ENCODE peak calls at places on chromosome 4, in four cellular contexts. One of them, this sample, is unnamed.

GRCh38 chr4:180134116-180134866 is 2108.9 kb upstream of the TENM3 start:
- DNase-seq in endothelial cell of umbilical vein: no peak
- DNase-seq in H1: no peak
- DNase-seq in HepG2: no peak
- DNase-seq in this sample: no peak

GRCh38 chr4:99655315-99656081 is 2.1 kb downstream of the C4orf54 start:
- DNase-seq in HepG2: no peak
- DNase-seq in endothelial cell of umbilical vein: peak; percentile 3
- DNase-seq in H1: no peak
- DNase-seq in this sample: no peak

GRCh38 chr4:67087897-67088296 is 457.4 kb downstream of the CENPC start:
- DNase-seq in endothelial cell of umbilical vein: peak; percentile 38
- DNase-seq in H1: peak; percentile 10
- DNase-seq in HepG2: peak; percentile 27
- DNase-seq in this sample: no peak

GRCh38 chr4:94325835-94326234 is 16.8 kb downstream of the HPGDS start:
- DNase-seq in HepG2: no peak
- DNase-seq in endothelial cell of umbilical vein: no peak
- DNase-seq in H1: no peak
- DNase-seq in this sample: no peak

GRCh38 chr4:101232074-101232776 is 115.1 kb downstream of the PPP3CA start:
- DNase-seq in H1: no peak
- DNase-seq in endothelial cell of umbilical vein: peak; percentile 76
- DNase-seq in HepG2: no peak
- DNase-seq in this sample: peak; percentile 73

GRCh38 chr4:122364700-122365404 is 14.0 kb upstream of the ADAD1 start:
- DNase-seq in H1: no peak
- DNase-seq in endothelial cell of umbilical vein: no peak
- DNase-seq in HepG2: peak; percentile 58
- DNase-seq in this sample: no peak

GRCh38 chr4:142408003-142408441 is 438.1 kb downstream of the INPP4B start:
- DNase-seq in endothelial cell of umbilical vein: peak; percentile 55
- DNase-seq in H1: no peak
- DNase-seq in HepG2: no peak
- DNase-seq in this sample: no peak

GRCh38 chr4:79209822-79210635 is 115.8 kb downstream of the NAA11 start:
- DNase-seq in endothelial cell of umbilical vein: peak; percentile 74
- DNase-seq in HepG2: peak; percentile 65
- DNase-seq in H1: no peak
- DNase-seq in this sample: peak; percentile 93

GRCh38 chr4:105944535-105944934 is 49.3 kb downstream of the NPNT start:
- DNase-seq in H1: no peak
- DNase-seq in HepG2: no peak
- DNase-seq in endothelial cell of umbilical vein: no peak
- DNase-seq in this sample: no peak

GRCh38 chr4:71377561-71377960 is 38.7 kb downstream of the SLC4A4 start:
- DNase-seq in endothelial cell of umbilical vein: peak; percentile 13
- DNase-seq in H1: no peak
- DNase-seq in HepG2: no peak
- DNase-seq in this sample: no peak

GRCh38 chr4:95640337-95640736 is 91.6 kb upstream of the UNC5C start:
- DNase-seq in HepG2: no peak
- DNase-seq in H1: no peak
- DNase-seq in endothelial cell of umbilical vein: no peak
- DNase-seq in this sample: no peak

GRCh38 chr4:110062166-110062565 is 136.2 kb downstream of the ELOVL6 start:
- DNase-seq in endothelial cell of umbilical vein: no peak
- DNase-seq in H1: no peak
- DNase-seq in HepG2: no peak
- DNase-seq in this sample: no peak

DNA sequence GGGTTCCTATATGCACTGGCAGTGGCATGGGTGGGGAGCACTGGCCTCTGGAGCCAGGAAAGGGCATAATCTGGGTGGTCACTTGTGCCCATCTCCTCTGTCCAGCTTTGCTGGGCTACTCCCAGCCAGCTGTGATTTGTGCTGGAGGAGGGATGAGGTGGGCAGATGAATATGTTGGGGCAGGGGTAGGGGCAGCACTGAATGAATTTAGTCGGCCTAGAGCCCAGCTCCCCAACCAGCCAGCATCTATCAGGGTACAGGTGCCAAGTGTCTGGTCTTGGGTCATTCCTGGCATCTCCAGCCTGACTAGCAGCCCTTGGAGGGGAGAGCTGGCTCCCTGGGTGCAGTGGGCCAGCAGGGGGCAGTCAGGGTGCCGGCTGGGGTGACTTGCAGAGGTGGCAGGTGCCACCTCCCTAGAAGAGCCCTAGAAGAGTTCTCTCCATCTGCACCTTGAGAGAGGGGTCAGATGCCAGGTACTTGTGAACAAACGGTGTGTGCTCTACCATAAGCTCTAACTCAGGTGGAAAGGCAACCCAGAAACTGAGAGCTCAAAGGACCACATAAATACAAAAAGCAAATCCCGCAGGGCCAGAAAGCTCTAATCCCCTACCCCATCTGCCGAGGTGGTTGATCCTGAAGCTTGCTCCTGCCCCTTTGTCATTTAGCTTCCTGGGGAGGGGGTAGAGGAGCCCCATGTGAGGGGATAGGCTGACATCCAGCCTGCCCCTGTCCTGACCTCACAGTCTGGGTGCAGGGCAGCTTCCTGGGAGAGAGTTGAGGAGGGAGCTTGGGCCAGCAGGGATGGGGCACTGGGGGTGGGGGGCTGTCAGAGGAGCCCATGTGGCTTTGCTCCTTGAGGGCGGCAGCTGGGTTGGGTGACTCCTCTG is 2.2 kb downstream of the SORCS2 start:
- DNase-seq in endothelial cell of umbilical vein: no peak
- DNase-seq in H1: no peak
- DNase-seq in HepG2: no peak
- DNase-seq in this sample: no peak
- TF ChIP-seq EZH2 in endothelial cell of umbilical vein: no peak
- TF ChIP-seq EZH2 in H1: no peak
- TF ChIP-seq EZH2 in HepG2: no peak
- TF ChIP-seq EZH2 in this sample: no peak

DNA sequence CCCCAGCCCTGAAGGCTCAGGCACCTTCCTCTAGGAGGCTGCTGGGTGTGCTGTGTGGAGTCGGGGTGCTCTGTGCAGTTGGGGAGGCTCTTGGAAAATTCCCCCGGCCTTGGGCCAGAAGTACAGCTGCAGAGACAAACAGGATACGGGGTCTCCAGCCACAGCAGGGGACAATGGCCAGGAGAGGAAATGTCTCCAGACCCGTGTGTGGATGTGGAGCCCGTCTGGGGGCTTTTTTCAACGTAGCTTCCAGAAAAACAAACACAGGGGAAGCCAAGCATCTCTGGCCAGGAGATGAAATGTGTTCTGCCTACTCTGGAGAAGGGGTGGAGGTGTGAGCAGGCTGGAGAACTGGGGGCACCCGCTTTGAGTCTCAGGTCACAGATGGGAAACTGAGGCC is 3.7 kb upstream of the SH3TC1 start:
- DNase-seq in HepG2: no peak
- DNase-seq in H1: no peak
- DNase-seq in endothelial cell of umbilical vein: peak; percentile 79
- DNase-seq in this sample: no peak
- H3K9ac ChIP-seq in HepG2: no peak overlapping the region
- H3K9ac ChIP-seq in H1: no peak overlapping the region
- H3K9ac ChIP-seq in endothelial cell of umbilical vein: no peak overlapping the region
- H3K9ac ChIP-seq in this sample: no peak overlapping the region

GRCh38 chr4:174457468-174457867 is 64.8 kb downstream of the HPGD start:
- DNase-seq in endothelial cell of umbilical vein: no peak
- DNase-seq in H1: no peak
- DNase-seq in HepG2: no peak
- DNase-seq in this sample: no peak
- TF ChIP-seq POLR2AphosphoS5 in endothelial cell of umbilical vein: no peak
- TF ChIP-seq POLR2AphosphoS5 in H1: no peak
- TF ChIP-seq POLR2AphosphoS5 in HepG2: no peak
- TF ChIP-seq POLR2AphosphoS5 in this sample: no peak

GRCh38 chr4:2041234-2042130 is 17.6 kb upstream of the NAT8L start:
- DNase-seq in endothelial cell of umbilical vein: peak; percentile 66
- DNase-seq in H1: peak; percentile 70
- DNase-seq in HepG2: peak; percentile 55
- DNase-seq in this sample: no peak
- TF ChIP-seq EZH2 in endothelial cell of umbilical vein: peak; percentile 91
- TF ChIP-seq EZH2 in H1: peak; percentile 55
- TF ChIP-seq EZH2 in HepG2: peak; percentile 94
- TF ChIP-seq EZH2 in this sample: no peak

DNA sequence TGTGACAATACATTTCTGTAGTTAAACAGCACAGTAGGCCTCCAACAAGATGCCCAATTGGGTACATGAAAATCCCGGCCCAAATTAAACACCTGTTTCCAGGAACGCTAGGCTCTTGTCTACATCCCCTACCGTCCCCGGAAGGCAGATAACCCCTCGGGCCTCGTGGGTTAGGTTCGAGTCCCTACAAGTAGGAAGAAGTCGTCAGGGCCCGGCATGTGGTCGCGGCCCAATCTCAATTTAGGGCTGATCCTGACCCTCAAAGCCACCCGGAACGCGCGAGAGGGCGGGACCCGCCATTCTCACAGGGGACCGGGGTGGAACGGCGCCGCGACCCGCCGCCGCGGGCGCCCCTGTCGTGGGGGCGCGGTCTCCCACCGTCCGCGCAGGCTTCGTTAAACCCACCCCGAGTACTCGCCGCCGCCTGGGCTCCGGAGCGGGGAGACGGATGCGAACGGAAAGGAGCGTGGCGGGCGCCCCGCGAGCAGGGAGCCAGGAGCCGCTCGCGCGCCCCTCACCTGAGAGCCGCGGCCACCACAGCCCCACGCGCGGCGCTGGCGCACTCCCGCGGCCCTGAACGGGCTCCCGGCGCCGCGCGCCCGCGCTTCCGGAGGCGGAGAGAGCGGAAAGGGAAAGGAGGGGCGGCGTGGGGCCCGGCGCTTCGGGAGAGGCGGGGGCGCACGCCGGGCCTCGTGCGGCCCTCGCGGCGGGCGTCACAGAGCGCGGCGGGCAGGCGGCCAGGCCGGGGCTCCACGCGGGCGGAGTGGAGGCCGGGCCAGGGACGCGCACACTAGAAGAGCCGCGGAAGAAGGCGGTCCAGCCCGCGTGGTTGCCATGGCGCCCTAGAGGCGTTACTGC is at the start of gene CFAP97:
- DNase-seq in endothelial cell of umbilical vein: peak; percentile 90
- DNase-seq in H1: no peak
- DNase-seq in HepG2: peak; percentile 65
- DNase-seq in this sample: no peak
- H3K9ac ChIP-seq in endothelial cell of umbilical vein: peak within 1 kb of the TSS; percentile 85
- H3K9ac ChIP-seq in H1: peak within 1 kb of the TSS; percentile 64
- H3K9ac ChIP-seq in HepG2: peak within 1 kb of the TSS; percentile 97
- H3K9ac ChIP-seq in this sample: peak within 1 kb of the TSS; percentile 83

GRCh38 chr4:8195841-8196460 is 3.1 kb upstream of the SH3TC1 start:
- DNase-seq in endothelial cell of umbilical vein: peak; percentile 24
- DNase-seq in H1: no peak
- DNase-seq in HepG2: no peak
- DNase-seq in this sample: no peak
- TF ChIP-seq POLR2AphosphoS5 in endothelial cell of umbilical vein: no peak
- TF ChIP-seq POLR2AphosphoS5 in H1: no peak
- TF ChIP-seq POLR2AphosphoS5 in HepG2: no peak
- TF ChIP-seq POLR2AphosphoS5 in this sample: no peak

GRCh38 chr4:4864443-4864939 is 5.0 kb downstream of the MSX1 start:
- DNase-seq in endothelial cell of umbilical vein: no peak
- DNase-seq in H1: no peak
- DNase-seq in HepG2: no peak
- DNase-seq in this sample: no peak
- TF ChIP-seq EZH2 in endothelial cell of umbilical vein: no peak
- TF ChIP-seq EZH2 in H1: peak; percentile 100
- TF ChIP-seq EZH2 in HepG2: no peak
- TF ChIP-seq EZH2 in this sample: no peak

GRCh38 chr4:54054501-54054900 is 9.9 kb downstream of the CHIC2 start:
- DNase-seq in H1: no peak
- DNase-seq in HepG2: no peak
- DNase-seq in endothelial cell of umbilical vein: no peak
- DNase-seq in this sample: no peak

GRCh38 chr4:54056360-54056759 is 8.0 kb downstream of the CHIC2 start:
- DNase-seq in HepG2: no peak
- DNase-seq in H1: no peak
- DNase-seq in endothelial cell of umbilical vein: no peak
- DNase-seq in this sample: no peak

GRCh38 chr4:54055494-54055893 is 8.9 kb downstream of the CHIC2 start:
- DNase-seq in HepG2: no peak
- DNase-seq in endothelial cell of umbilical vein: no peak
- DNase-seq in H1: no peak
- DNase-seq in this sample: no peak

GRCh38 chr4:54061067-54061466 is 3.3 kb downstream of the CHIC2 start:
- DNase-seq in HepG2: no peak
- DNase-seq in H1: no peak
- DNase-seq in endothelial cell of umbilical vein: no peak
- DNase-seq in this sample: no peak

DNA sequence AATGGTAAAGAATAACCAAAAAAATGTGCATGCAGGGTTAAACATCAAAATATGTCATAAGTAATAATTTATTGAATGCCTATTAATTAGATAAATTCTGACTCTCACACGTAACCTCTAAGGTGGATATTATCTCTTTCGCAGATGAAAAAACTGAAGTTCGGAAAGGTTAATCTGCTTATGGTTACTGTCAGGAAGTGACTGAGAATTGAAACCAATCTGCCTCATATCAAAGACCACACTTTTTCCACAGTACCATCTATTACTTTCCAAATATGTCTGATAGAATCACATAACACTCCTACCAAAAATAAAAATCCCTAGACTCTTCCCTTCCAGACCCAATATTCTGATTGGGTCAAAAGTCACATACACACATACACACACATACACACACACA is 6.2 kb downstream of the CHIC2 start:
- DNase-seq in endothelial cell of umbilical vein: no peak
- DNase-seq in H1: no peak
- DNase-seq in HepG2: no peak
- DNase-seq in this sample: no peak
- H3K9ac ChIP-seq in endothelial cell of umbilical vein: no peak overlapping the region
- H3K9ac ChIP-seq in H1: no peak overlapping the region
- H3K9ac ChIP-seq in HepG2: no peak overlapping the region
- H3K9ac ChIP-seq in this sample: no peak overlapping the region

DNA sequence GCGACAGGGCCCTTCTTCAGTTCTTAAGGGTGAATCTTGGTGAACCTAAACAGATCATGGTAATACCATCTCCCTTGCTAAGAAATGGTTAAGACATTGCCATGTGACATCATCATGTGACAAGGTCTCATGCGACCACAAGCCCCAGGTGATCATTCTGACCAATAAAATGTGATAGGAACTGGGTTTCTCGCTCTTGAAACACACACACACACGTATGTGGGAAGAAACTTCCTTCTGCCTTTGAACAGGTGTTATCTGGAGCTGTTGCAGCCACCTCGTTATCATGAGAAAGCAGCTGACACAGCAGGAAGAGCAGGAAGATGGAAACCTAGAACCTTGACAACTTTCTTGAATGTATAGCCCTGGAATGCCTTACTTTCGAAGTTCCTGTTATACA is 10.2 kb downstream of the SOD3 start:
- DNase-seq in HepG2: no peak
- DNase-seq in H1: no peak
- DNase-seq in endothelial cell of umbilical vein: no peak
- DNase-seq in this sample: no peak
- TF ChIP-seq POLR2AphosphoS5 in HepG2: no peak
- TF ChIP-seq POLR2AphosphoS5 in H1: no peak
- TF ChIP-seq POLR2AphosphoS5 in endothelial cell of umbilical vein: no peak
- TF ChIP-seq POLR2AphosphoS5 in this sample: no peak

This sample was measured in SK-N-MC.